ENCODE peak calls at places on chromosomes 6 and 20, in four cellular contexts. V, U, I and E are unnamed samples.

GRCh38 chr6:42228305-42228704 is 10.6 kb upstream of the MRPS10 start:
- DNase-seq in V (no peak), I (no peak), U (no peak), E (no peak)

GRCh38 chr6:19478992-19479391 is 358.2 kb upstream of the ID4 start:
- DNase-seq in I (no peak), V (no peak), U (no peak), E (no peak)

GRCh38 chr6:79470728-79471127 is 66.5 kb downstream of the LCA5 start:
- DNase-seq in I (no peak), U (no peak), V (no peak), E (no peak)

GRCh38 chr20:46772901-46773300 is 63.5 kb downstream of the SLC2A10 start:
- DNase-seq in V (no peak), U (no peak), I (no peak), E (no peak)

GRCh38 chr20:37535443-37536132 is 7.9 kb upstream of the BLCAP start:
- DNase-seq in I (no peak), V (no peak), U (no peak), E (no peak)

GRCh38 chr6:20331042-20331441 is 70.6 kb upstream of the E2F3 start:
- DNase-seq in V (no peak), I (no peak), U (no peak), E (no peak)

GRCh38 chr6:121516331-121516730 is 80.9 kb downstream of the GJA1 start:
- DNase-seq in V (no peak), I (no peak), U (no peak), E (no peak)

GRCh38 chr6:163489584-163489983 is 75.1 kb downstream of the QKI start:
- DNase-seq in I (no peak), U (peak; percentile 21), V (no peak), E (no peak)

GRCh38 chr6:116682334-116682712 is 1.3 kb downstream of the KPNA5 start:
- DNase-seq in V (no peak), I (no peak), U (peak; percentile 81), E (no peak)

GRCh38 chr20:17619351-17620093 is 49.6 kb downstream of the DSTN start:
- DNase-seq in U (no peak), V (no peak), I (no peak), E (no peak)

DNA sequence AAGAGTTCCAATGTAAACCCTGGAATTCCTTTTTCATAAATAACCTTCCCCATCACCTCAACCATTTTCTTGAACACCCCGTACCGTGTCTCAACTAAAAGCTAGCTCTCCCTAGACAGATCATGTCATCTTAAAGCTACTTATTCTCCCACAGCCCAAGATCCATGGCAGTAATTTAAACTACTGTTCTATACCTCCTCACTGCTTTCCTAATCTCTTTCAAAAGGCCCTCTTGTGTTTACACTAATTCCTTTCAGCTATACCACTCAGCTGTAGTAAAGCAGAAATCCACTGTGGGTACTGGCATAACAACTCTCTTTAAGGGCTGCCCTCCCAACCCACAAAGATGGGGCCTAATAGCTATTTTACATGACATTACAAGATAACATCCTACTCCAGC is 67.5 kb downstream of the RNGTT start:
- DNase-seq in I (no peak), U (no peak), V (no peak), E (no peak)
- H3K4me1 ChIP-seq in I (no peaks in the 10 kb centered on the region), U (no peaks in the 10 kb centered on the region), V (no peaks in the 10 kb centered on the region), E (no peaks in the 10 kb centered on the region)

GRCh38 chr6:32244946-32245398 is 21.1 kb upstream of the NOTCH4 start:
- DNase-seq in V (peak; percentile 94), U (peak; percentile 76), I (peak; percentile 38), E (peak; percentile 84)

GRCh38 chr6:32239462-32239861 is 15.6 kb upstream of the NOTCH4 start:
- DNase-seq in V (no peak), I (no peak), U (no peak), E (no peak)

GRCh38 chr6:32244270-32244669 is 20.4 kb upstream of the NOTCH4 start:
- DNase-seq in U (peak; percentile 13), I (no peak), V (no peak), E (no peak)

GRCh38 chr6:32240686-32241085 is 16.8 kb upstream of the NOTCH4 start:
- DNase-seq in V (no peak), U (no peak), I (no peak), E (no peak)
- TF ChIP-seq CTCF in V (no peak), U (no peak), I (no peak), E (no peak)

GRCh38 chr20:57682184-57683038 is 27.4 kb downstream of the PMEPA1 start:
- DNase-seq in V (peak; percentile 63), I (no peak), U (no peak), E (no peak)
- H3K4me1 ChIP-seq in V (peaks cover 28% of the 10 kb centered on the region), I (peaks cover 23% of the 10 kb centered on the region), U (no peaks in the 10 kb centered on the region), E (peaks cover 78% of the 10 kb centered on the region)

GRCh38 chr6:15736023-15736696 is 73.3 kb upstream of the DTNBP1 start:
- DNase-seq in U (no peak), I (no peak), V (no peak), E (no peak)

GRCh38 chr6:15739353-15739752 is 76.5 kb upstream of the DTNBP1 start:
- DNase-seq in U (no peak), I (no peak), V (no peak), E (no peak)

GRCh38 chr6:15739867-15740266 is 77.0 kb upstream of the DTNBP1 start:
- DNase-seq in U (no peak), V (no peak), I (no peak), E (no peak)

GRCh38 chr6:15730442-15730841 is 67.6 kb upstream of the DTNBP1 start:
- DNase-seq in I (no peak), U (no peak), V (no peak), E (no peak)

DNA sequence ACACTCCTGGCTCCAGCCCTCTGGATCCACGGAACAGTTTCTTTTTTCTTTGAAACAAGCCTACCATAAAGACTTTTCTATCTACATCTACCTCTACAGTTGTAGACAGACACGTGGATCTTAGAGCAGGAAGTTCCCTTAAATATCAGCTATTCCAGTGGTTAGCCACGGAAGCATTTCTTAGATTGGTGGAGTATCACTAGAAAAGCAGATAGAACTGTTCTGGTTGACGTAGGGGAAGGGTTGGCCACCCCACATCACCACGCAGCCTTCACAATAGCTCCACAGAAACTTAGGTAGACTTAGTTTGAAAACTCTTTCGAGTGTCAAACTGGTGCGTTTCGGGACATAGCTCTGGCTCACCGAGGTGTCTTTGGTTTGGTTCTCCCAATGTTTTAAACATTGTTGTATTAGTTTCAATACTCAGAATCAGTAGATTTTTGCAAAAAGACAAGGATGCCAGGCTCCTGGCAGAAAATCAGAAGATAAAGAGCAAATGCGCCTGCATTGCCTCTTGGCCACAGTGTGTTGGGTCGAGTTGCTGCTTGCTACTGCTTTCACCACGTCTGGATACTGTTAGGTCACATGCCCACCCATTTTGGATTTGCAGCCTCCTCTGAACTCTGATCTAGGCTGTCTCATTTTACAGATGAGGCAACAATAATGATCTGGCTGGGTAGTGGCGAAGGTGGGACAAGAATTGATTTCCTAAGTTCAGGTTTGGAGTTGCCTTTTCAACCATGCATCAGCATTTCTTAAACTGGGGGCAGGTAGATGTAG is 71.5 kb upstream of the DTNBP1 start:
- DNase-seq in V (no peak), I (no peak), U (no peak), E (no peak)
- TF ChIP-seq CTCF in V (no peak), I (no peak), U (no peak), E (no peak)

GRCh38 chr20:62702008-62702290 is 6.7 kb upstream of the NTSR1 start:
- DNase-seq in I (no peak), U (no peak), V (no peak), E (no peak)

GRCh38 chr20:62704341-62704948 is 4.2 kb upstream of the NTSR1 start:
- DNase-seq in V (peak; percentile 85), U (peak; percentile 95), I (no peak), E (peak; percentile 87)

GRCh38 chr20:62703853-62704228 is 4.8 kb upstream of the NTSR1 start:
- DNase-seq in V (no peak), U (no peak), I (no peak), E (no peak)

GRCh38 chr20:62701161-62702007 is 7.3 kb upstream of the NTSR1 start:
- DNase-seq in V (no peak), U (no peak), I (no peak), E (no peak)

GRCh38 chr20:62702886-62703852 is 5.5 kb upstream of the NTSR1 start:
- DNase-seq in I (no peak), V (no peak), U (peak; percentile 86), E (no peak)
- H3K4me1 ChIP-seq in I (no peaks in the 10 kb centered on the region), V (no peaks in the 10 kb centered on the region), U (peaks cover 15% of the 10 kb centered on the region), E (peaks cover 12% of the 10 kb centered on the region)

DNA sequence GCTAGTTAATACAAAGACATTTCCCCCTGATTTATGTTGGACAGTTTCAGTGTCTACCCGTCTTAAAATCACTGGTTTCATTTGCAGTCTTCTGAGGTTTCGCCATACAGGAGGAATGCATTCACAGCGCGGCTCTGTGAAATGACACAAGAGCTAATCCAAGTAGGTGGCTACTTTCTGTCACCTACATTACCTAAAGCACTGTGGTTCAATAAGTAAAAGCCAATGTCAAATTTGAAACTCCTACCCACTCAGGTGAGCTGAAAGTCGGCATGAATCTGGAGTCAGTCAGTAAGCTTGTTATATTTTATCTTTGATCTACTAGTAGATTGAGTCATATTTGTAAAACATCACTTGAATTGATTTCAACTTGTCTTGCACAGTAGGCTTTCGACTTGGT is 370.8 kb downstream of the LAMA2 start:
- DNase-seq in V (no peak), U (no peak), I (no peak), E (no peak)
- TF ChIP-seq CTCF in V (no peak), U (no peak), I (no peak), E (no peak)